ENCODE peak calls at places on chromosomes 12 and 14, in eight cellular contexts. N, O, J, E, Z, U, K and X are unnamed samples.

GRCh38 chr12:94165152-94165551 is 16.8 kb downstream of the PLXNC1 start:
- ATAC-seq in N (no peak), O (no peak), J (no peak), E (no peak), Z (no peak), U (no peak), K (no peak), X (no peak)

GRCh38 chr12:53031616-53032015 is 18.2 kb upstream of the TNS2 start:
- ATAC-seq in N (no peak), O (no peak), J (no peak), E (no peak), Z (no peak), U (no peak), K (no peak), X (no peak)

GRCh38 chr12:116604151-116604550 is 45.0 kb downstream of the MAP1LC3B2 start:
- ATAC-seq in N (no peak), O (no peak), J (no peak), E (no peak), Z (no peak), U (no peak), K (no peak), X (no peak)

GRCh38 chr12:25458047-25458552 is 95.0 kb downstream of the LMNTD1 start:
- ATAC-seq in N (no peak), O (no peak), J (no peak), E (no peak), Z (no peak), U (no peak), K (no peak), X (no peak)

GRCh38 chr14:100979780-100980179 is 76.3 kb upstream of the RTL1 start:
- ATAC-seq in N (no peak), O (no peak), J (no peak), E (no peak), Z (no peak), U (no peak), K (no peak), X (no peak)

GRCh38 chr12:59382678-59383425 is 213.0 kb upstream of the SLC16A7 start:
- ATAC-seq in N (no peak), O (no peak), J (no peak), E (no peak), Z (no peak), U (no peak), K (no peak), X (peak; percentile 32)

GRCh38 chr14:24343795-24344660 is 4.2 kb upstream of the RIPK3 start:
- ATAC-seq in N (no peak), O (no peak), J (no peak), E (no peak), Z (no peak), U (no peak), K (no peak), X (no peak)

GRCh38 chr12:6638305-6638704 is 2.5 kb upstream of the LPAR5 start:
- ATAC-seq in N (no peak), O (peak; percentile 12), J (no peak), E (no peak), Z (no peak), U (no peak), K (no peak), X (no peak)

GRCh38 chr12:66048218-66048842 is 82.2 kb downstream of the LLPH start:
- ATAC-seq in N (no peak), O (no peak), J (no peak), E (no peak), Z (no peak), U (no peak), K (no peak), X (no peak)

GRCh38 chr12:104426926-104427546 is 29.7 kb upstream of the CHST11 start:
- ATAC-seq in N (peak; percentile 23), O (no peak), J (peak; percentile 50), E (no peak), Z (no peak), U (peak; percentile 43), K (no peak), X (no peak)

GRCh38 chr12:131885543-131886057 is 8.8 kb upstream of the ULK1 start:
- ATAC-seq in N (no peak), O (no peak), J (no peak), E (no peak), Z (no peak), U (no peak), K (no peak), X (no peak)

GRCh38 chr12:49984476-49984890 is 11.7 kb downstream of the AQP6 start:
- ATAC-seq in N (no peak), O (no peak), J (no peak), E (no peak), Z (no peak), U (no peak), K (no peak), X (no peak)

GRCh38 chr12:115872212-115872611 is 405.3 kb downstream of the MED13L start:
- ATAC-seq in N (no peak), O (no peak), J (no peak), E (no peak), Z (no peak), U (no peak), K (no peak), X (no peak)

GRCh38 chr12:18559242-18559641 is 178.6 kb downstream of the PLCZ1 start:
- ATAC-seq in N (no peak), O (no peak), J (no peak), E (no peak), Z (no peak), U (no peak), K (no peak), X (no peak)

GRCh38 chr14:105447651-105448640 is 26.7 kb upstream of the CRIP2 start:
- ATAC-seq in N (no peak), O (peak; percentile 1), J (no peak), E (peak; percentile 4), Z (no peak), U (no peak), K (peak; percentile 4), X (peak; percentile 6)

GRCh38 chr14:82657186-82657675 is 1123.6 kb upstream of the SEL1L start:
- ATAC-seq in N (no peak), O (no peak), J (no peak), E (no peak), Z (no peak), U (no peak), K (no peak), X (no peak)

GRCh38 chr12:1605129-1606020 is 11.0 kb upstream of the FBXL14 start:
- ATAC-seq in N (peak; percentile 74), O (peak; percentile 84), J (peak; percentile 69), E (peak; percentile 86), Z (peak; percentile 77), U (peak; percentile 74), K (peak; percentile 82), X (peak; percentile 64)

GRCh38 chr12:27964123-27964522 is 8.4 kb downstream of the PTHLH start:
- ATAC-seq in N (no peak), O (no peak), J (no peak), E (no peak), Z (no peak), U (no peak), K (no peak), X (no peak)

GRCh38 chr12:124736115-124737039 is 127.3 kb downstream of the SCARB1 start:
- ATAC-seq in N (peak; percentile 62), O (no peak), J (peak; percentile 62), E (no peak), Z (no peak), U (no peak), K (no peak), X (peak; percentile 49)

GRCh38 chr14:69887740-69888657 is 8.8 kb downstream of the SMOC1 start:
- ATAC-seq in N (no peak), O (no peak), J (no peak), E (no peak), Z (no peak), U (no peak), K (no peak), X (no peak)

GRCh38 chr12:103824290-103824689 is 16.7 kb downstream of the NT5DC3 start:
- ATAC-seq in N (no peak), O (no peak), J (no peak), E (no peak), Z (no peak), U (no peak), K (no peak), X (no peak)

GRCh38 chr12:101838628-101839323 is 8.0 kb upstream of the GNPTAB start:
- ATAC-seq in N (peak; percentile 77), O (no peak), J (peak; percentile 55), E (no peak), Z (no peak), U (peak; percentile 61), K (no peak), X (peak; percentile 19)

GRCh38 chr12:104514127-104514810 is 57.5 kb downstream of the CHST11 start:
- ATAC-seq in N (no peak), O (peak; percentile 85), J (no peak), E (peak; percentile 31), Z (no peak), U (no peak), K (no peak), X (no peak)

GRCh38 chr14:101475468-101476257 is 85.6 kb upstream of the DIO3 start:
- ATAC-seq in N (no peak), O (peak; percentile 88), J (no peak), E (peak; percentile 59), Z (peak; percentile 10), U (no peak), K (peak; percentile 64), X (no peak)

GRCh38 chr12:116403546-116403945 is 126.1 kb upstream of the MED13L start:
- ATAC-seq in N (no peak), O (no peak), J (no peak), E (no peak), Z (no peak), U (no peak), K (no peak), X (no peak)